ENCODE peak calls at places on chromosome 18, in nine cellular contexts. L is uterus, M is tibial nerve, U is colonic mucosa, A is BE2C, V is spleen, P is tibial artery, Q is IMR-90, I is HCT116. Y is an unnamed sample.

GRCh38 chr18:30359521-30359920 is 683.0 kb downstream of the DSC3 start:
- DNase-seq in L (no peak), M (no peak), U (no peak), A (no peak), V (no peak), P (no peak), Q (no peak), I (no peak), Y (no peak)

GRCh38 chr18:75405341-75405740 is 22.2 kb downstream of the SMIM21 start:
- DNase-seq in L (no peak), M (no peak), U (no peak), A (no peak), V (no peak), P (no peak), Q (peak), I (no peak), Y (no peak)

GRCh38 chr18:31649894-31650719 is 34.3 kb downstream of the B4GALT6 start:
- DNase-seq in L (no peak), M (no peak), U (no peak), A (no peak), V (no peak), P (no peak), Q (no peak), I (no peak), Y (no peak)

GRCh38 chr18:77061291-77061945 is 71.2 kb downstream of the MBP start:
- DNase-seq in L (no peak), M (no peak), U (no peak), A (no peak), V (no peak), P (no peak), Q (peak), I (no peak), Y (no peak)

GRCh38 chr18:42274488-42275137 is 319.6 kb downstream of the PIK3C3 start:
- DNase-seq in L (no peak), M (no peak), U (no peak), A (peak), V (no peak), P (no peak), Q (peak), I (no peak), Y (no peak)

GRCh38 chr18:66582151-66582550 is 21.7 kb downstream of the CDH19 start:
- DNase-seq in L (no peak), M (no peak), U (no peak), A (no peak), V (no peak), P (no peak), Q (no peak), I (no peak), Y (no peak)

GRCh38 chr18:62788891-62789290 is 73.5 kb downstream of the PHLPP1 start:
- DNase-seq in L (no peak), M (no peak), U (peak), A (no peak), V (no peak), P (no peak), Q (no peak), I (no peak), Y (no peak)

GRCh38 chr18:10228380-10228779 is 226.1 kb upstream of the APCDD1 start:
- DNase-seq in L (no peak), M (no peak), U (no peak), A (no peak), V (no peak), P (no peak), Q (no peak), I (no peak), Y (no peak)

GRCh38 chr18:56197460-56197859 is 440.9 kb downstream of the TXNL1 start:
- DNase-seq in L (no peak), M (no peak), U (no peak), A (no peak), V (no peak), P (no peak), Q (no peak), I (no peak), Y (no peak)

GRCh38 chr18:56235773-56236115 is 402.6 kb downstream of the TXNL1 start:
- DNase-seq in L (no peak), M (no peak), U (no peak), A (no peak), V (no peak), P (no peak), Q (no peak), I (no peak), Y (no peak)

GRCh38 chr18:69397096-69397495 is 3.6 kb upstream of the DOK6 start:
- DNase-seq in L (no peak), M (no peak), U (no peak), A (no peak), V (no peak), P (no peak), Q (peak), I (peak), Y (no peak)

GRCh38 chr18:62790836-62791772 is 75.8 kb downstream of the PHLPP1 start:
- DNase-seq in L (no peak), M (no peak), U (no peak), A (no peak), V (no peak), P (no peak), Q (peak), I (no peak), Y (no peak)

GRCh38 chr18:25353080-25353479 is 1.1 kb upstream of the ZNF521 start:
- DNase-seq in L (no peak), M (no peak), U (no peak), A (no peak), V (no peak), P (no peak), Q (no peak), I (no peak), Y (no peak)

GRCh38 chr18:75353357-75353756 is 74.1 kb downstream of the SMIM21 start:
- DNase-seq in L (no peak), M (no peak), U (no peak), A (no peak), V (no peak), P (no peak), Q (no peak), I (no peak), Y (no peak)

GRCh38 chr18:24426073-24426397 is 435 bp upstream of the IMPACT start:
- DNase-seq in L (no peak), M (no peak), U (no peak), A (no peak), V (no peak), P (no peak), Q (no peak), I (no peak), Y (no peak)

GRCh38 chr18:11137400-11137799 is 12.0 kb downstream of the PIEZO2 start:
- DNase-seq in L (no peak), M (no peak), U (no peak), A (no peak), V (no peak), P (no peak), Q (no peak), I (no peak), Y (no peak)

GRCh38 chr18:36493349-36494281 is 196.1 kb downstream of the FHOD3 start:
- DNase-seq in L (no peak), M (no peak), U (peak), A (no peak), V (no peak), P (peak), Q (peak), I (no peak), Y (no peak)

GRCh38 chr18:76909418-76909817 is 87.1 kb downstream of the ZNF236 start:
- DNase-seq in L (no peak), M (no peak), U (no peak), A (no peak), V (no peak), P (no peak), Q (no peak), I (no peak), Y (no peak)

GRCh38 chr18:8876887-8877286 is 171.5 kb downstream of the MTCL1 start:
- DNase-seq in L (no peak), M (no peak), U (no peak), A (no peak), V (no peak), P (no peak), Q (no peak), I (no peak), Y (no peak)

GRCh38 chr18:14971461-14972185 is 223.7 kb downstream of the ANKRD30B start:
- DNase-seq in L (no peak), M (no peak), U (no peak), A (no peak), V (no peak), P (no peak), Q (no peak), I (no peak), Y (no peak)

GRCh38 chr18:31607384-31607783 is 15.7 kb downstream of the TTR start:
- DNase-seq in L (no peak), M (no peak), U (no peak), A (no peak), V (no peak), P (no peak), Q (no peak), I (no peak), Y (no peak)

GRCh38 chr18:24976502-24976901 is 375.5 kb downstream of the ZNF521 start:
- DNase-seq in L (no peak), M (no peak), U (peak), A (no peak), V (no peak), P (no peak), Q (no peak), I (no peak), Y (no peak)

GRCh38 chr18:13268035-13268700 is 49.6 kb downstream of the LDLRAD4 start:
- DNase-seq in L (peak), M (no peak), U (no peak), A (no peak), V (no peak), P (peak), Q (peak), I (no peak), Y (no peak)
- TF ChIP-seq CTCF in L (no peak), M (no peak), U (no peak), A (no peak), V (no peak), P (no peak), Q (no peak), I (no peak), Y (no peak)

GRCh38 chr18:23155537-23155936 is 20.3 kb downstream of the CABLES1 start:
- DNase-seq in L (no peak), M (no peak), U (no peak), A (no peak), V (no peak), P (no peak), Q (no peak), I (no peak), Y (no peak)

GRCh38 chr18:23156134-23156533 is 20.8 kb downstream of the CABLES1 start:
- DNase-seq in L (no peak), M (no peak), U (no peak), A (no peak), V (no peak), P (no peak), Q (no peak), I (no peak), Y (no peak)

GRCh38 chr18:23154021-23154420 is 18.7 kb downstream of the CABLES1 start:
- DNase-seq in L (no peak), M (no peak), U (no peak), A (no peak), V (no peak), P (no peak), Q (no peak), I (no peak), Y (no peak)

GRCh38 chr18:23158058-23158457 is 22.8 kb downstream of the CABLES1 start:
- DNase-seq in L (no peak), M (no peak), U (no peak), A (no peak), V (no peak), P (no peak), Q (no peak), I (no peak), Y (no peak)

DNA sequence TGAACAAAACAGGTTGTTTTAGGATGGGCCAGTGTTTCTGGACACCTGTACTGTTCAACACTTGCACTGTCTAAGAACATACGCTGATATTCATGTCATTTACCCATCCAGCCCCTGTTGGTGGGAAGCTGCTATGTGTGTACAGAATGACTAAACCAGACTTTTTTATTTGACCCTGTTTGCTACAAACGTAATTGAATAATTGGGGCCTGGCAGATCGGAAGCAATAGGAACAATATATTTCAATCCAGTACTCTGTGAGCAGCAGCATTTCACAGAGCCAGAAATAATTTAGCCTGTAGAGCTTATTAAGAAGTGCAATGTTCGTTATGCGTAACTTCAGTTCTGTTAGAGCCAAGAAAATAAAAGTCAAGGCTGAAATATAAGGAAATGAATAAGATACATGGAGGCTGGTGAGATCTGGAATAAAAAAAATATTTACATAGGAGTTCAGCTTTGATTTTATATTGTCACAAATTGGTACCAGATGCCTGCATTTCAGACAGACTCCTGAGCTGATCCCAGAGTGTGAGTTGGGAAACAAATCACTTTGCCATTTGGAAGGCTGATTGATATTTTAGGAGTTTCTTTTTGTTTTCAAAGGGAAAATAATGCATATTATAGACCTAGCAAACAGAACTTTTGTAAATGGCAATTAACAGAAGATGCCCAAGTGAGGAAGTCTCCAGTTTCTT is 19.7 kb downstream of the CABLES1 start:
- DNase-seq in L (no peak), M (no peak), U (no peak), A (peak), V (no peak), P (no peak), Q (no peak), I (no peak), Y (no peak)
- TF ChIP-seq CTCF in L (no peak), M (no peak), U (no peak), A (peak), V (no peak), P (no peak), Q (no peak), I (no peak), Y (no peak)

DNA sequence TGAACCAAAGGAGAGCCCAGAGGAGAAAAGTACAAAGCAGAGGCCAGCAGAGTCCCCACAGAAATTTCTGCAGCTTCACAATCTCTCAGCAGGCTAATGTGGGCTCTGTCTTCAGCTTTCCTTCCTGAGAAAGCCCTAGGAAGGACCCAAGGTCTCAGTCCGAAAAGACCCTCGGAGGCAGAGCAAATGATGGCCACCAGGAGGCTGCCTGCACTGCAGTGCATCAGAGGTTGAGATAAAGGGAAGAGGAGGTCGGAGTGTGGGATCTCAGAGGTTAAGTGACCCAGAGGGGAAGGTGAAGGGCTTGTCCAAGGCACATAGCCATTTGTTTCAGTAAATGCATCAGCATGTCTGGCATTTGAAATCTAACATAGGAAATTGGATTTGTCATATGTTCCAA is 299.1 kb upstream of the SLC14A2 start:
- DNase-seq in L (no peak), M (no peak), U (no peak), A (no peak), V (no peak), P (no peak), Q (no peak), I (no peak), Y (no peak)
- TF ChIP-seq CTCF in L (no peak), M (no peak), U (no peak), A (peak), V (no peak), P (no peak), Q (no peak), I (no peak), Y (no peak)

GRCh38 chr18:50170004-50170403 is 24.9 kb downstream of the MYO5B start:
- DNase-seq in L (no peak), M (no peak), U (no peak), A (no peak), V (no peak), P (no peak), Q (no peak), I (no peak), Y (no peak)
- TF ChIP-seq CTCF in L (no peak), M (no peak), U (no peak), A (no peak), V (no peak), P (no peak), Q (no peak), I (no peak), Y (no peak)

Y was measured in mesothelial cell of epicardium.